ENCODE peak calls at places on chromosomes 5 and 9, in five cellular contexts. R, M, V, W and B are unnamed samples.

GRCh38 chr5:169331292-169331852 is 30.4 kb upstream of the SLIT3 start:
- DNase-seq in R (no peak), V (peak; percentile 29), M (peak; percentile 32), W (peak; percentile 20), B (peak; percentile 55)

GRCh38 chr9:91234523-91234922 is 127.2 kb downstream of the AUH start:
- DNase-seq in W (peak; percentile 50), M (no peak), V (peak; percentile 44), R (no peak), B (no peak)

GRCh38 chr5:10695055-10695649 is 65.9 kb downstream of the DAP start:
- DNase-seq in R (peak; percentile 74), V (peak; percentile 72), W (peak; percentile 81), M (peak; percentile 90), B (peak; percentile 81)

GRCh38 chr9:37512439-37512838 is 26.7 kb downstream of the POLR1E start:
- DNase-seq in R (peak; percentile 19), M (no peak), W (no peak), V (no peak), B (no peak)

GRCh38 chr5:127003798-127004495 is 26.4 kb downstream of the MARCHF3 start:
- DNase-seq in W (no peak), V (no peak), M (no peak), R (no peak), B (no peak)

GRCh38 chr5:16957305-16958165 is 21.4 kb upstream of the MYO10 start:
- DNase-seq in M (peak; percentile 94), V (no peak), R (no peak), W (no peak), B (no peak)

GRCh38 chr9:132670816-132671371 is 630 bp downstream of the GTF3C4 start:
- DNase-seq in M (peak; percentile 65), V (peak; percentile 79), W (peak; percentile 80), R (peak; percentile 21), B (peak; percentile 59)

GRCh38 chr9:35771079-35771441 is 17.0 kb upstream of the MSMP start:
- DNase-seq in M (no peak), W (no peak), R (no peak), V (no peak), B (no peak)

GRCh38 chr9:120710110-120710981 is 3.9 kb downstream of the MEGF9 start:
- DNase-seq in V (peak; percentile 28), R (peak; percentile 60), W (peak; percentile 23), M (peak; percentile 66), B (no peak)

GRCh38 chr9:112120471-112120925 is 54.6 kb downstream of the SUSD1 start:
- DNase-seq in V (peak; percentile 50), M (peak; percentile 7), R (no peak), W (peak; percentile 35), B (no peak)

GRCh38 chr9:21709464-21710058 is 92.9 kb upstream of the MTAP start:
- DNase-seq in R (peak; percentile 69), W (peak; percentile 89), M (peak; percentile 65), V (peak; percentile 78), B (peak; percentile 64)

GRCh38 chr5:61274561-61274960 is 57.5 kb upstream of the ZSWIM6 start:
- DNase-seq in R (no peak), V (no peak), M (peak; percentile 36), W (no peak), B (no peak)

GRCh38 chr5:69167488-69167845 is 517 bp downstream of the CCNB1 start:
- DNase-seq in R (peak; percentile 37), M (peak; percentile 58), W (peak; percentile 70), V (peak; percentile 36), B (peak; percentile 6)

DNA sequence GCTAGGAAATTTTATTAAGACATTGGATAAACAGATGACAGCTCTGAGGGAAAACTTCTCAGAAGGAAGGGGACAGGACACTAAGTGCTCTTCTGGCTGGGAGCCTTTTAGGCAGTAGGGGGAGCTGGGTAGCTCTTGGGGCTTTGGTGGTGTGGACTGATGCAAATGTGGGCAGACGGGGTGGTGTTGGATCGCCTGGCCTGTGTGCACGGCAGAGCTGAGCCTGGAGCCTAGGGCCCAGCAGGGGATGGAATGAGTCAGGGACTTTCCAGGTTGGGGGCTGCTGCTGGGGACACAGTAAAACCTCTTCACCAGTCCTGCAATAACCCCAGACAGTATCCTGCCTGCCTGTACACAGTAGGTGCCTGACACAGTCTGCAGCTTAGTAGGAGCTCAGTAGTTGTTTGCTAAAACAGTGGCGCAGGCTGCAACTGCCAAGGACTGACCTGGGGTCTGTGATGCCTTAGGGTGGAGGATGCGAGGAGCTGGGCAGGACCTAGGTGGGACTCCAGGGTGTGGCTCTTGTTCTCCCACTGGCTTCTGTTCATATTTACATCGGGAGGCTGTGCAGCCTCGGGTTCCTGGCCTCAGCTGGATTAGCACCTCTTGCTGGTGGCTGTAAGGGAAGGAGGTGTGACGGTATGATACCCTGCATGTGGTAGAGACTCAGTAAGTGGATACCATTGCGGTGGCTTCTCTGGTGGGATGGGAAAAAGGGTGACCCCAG is 83.8 kb downstream of the DAB2IP start:
- DNase-seq in W (peak; percentile 86), R (peak; percentile 72), V (peak; percentile 80), M (peak; percentile 79), B (peak; percentile 50)
- H3K27ac ChIP-seq in W (peak overlapping the region; percentile 72), R (no peak overlapping the region), V (no peak overlapping the region), M (no peak overlapping the region), B (peak overlapping the region; percentile 53)

DNA sequence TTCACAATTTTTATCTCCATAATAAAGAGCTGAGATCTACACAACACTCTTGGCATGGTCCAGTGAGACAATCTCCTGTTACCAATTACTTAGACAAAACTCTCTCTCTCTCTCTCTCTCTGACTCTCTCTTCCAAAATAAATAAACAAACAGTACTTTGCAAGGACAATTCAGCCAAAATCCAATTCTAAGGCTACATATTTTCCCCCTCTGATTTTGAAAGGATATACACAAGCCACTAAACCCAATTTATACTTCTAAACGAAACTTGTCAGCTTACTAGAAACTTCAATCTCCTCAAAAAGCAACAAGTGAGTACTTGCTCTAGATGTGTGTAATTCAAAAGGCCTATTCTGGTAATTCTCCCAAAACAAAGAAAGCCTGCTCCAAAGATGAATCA is 26.3 kb upstream of the TNPO1 start:
- DNase-seq in V (no peak), W (no peak), R (no peak), M (peak; percentile 8), B (no peak)
- TF ChIP-seq EZH2phosphoT487 in V (no peak), W (no peak), R (no peak), M (no peak), B (no peak)

GRCh38 chr9:123072407-123072995 is 39.0 kb downstream of the GPR21 start:
- DNase-seq in R (no peak), M (no peak), W (peak; percentile 80), V (no peak), B (no peak)

GRCh38 chr9:123073991-123074422 is 40.5 kb downstream of the GPR21 start:
- DNase-seq in R (no peak), M (peak; percentile 62), V (no peak), W (no peak), B (no peak)

GRCh38 chr9:123074627-123075026 is 41.2 kb downstream of the GPR21 start:
- DNase-seq in W (no peak), R (no peak), V (no peak), M (no peak), B (no peak)

GRCh38 chr9:123070210-123070609 is 36.7 kb downstream of the GPR21 start:
- DNase-seq in M (peak; percentile 23), R (no peak), V (no peak), W (no peak), B (no peak)

DNA sequence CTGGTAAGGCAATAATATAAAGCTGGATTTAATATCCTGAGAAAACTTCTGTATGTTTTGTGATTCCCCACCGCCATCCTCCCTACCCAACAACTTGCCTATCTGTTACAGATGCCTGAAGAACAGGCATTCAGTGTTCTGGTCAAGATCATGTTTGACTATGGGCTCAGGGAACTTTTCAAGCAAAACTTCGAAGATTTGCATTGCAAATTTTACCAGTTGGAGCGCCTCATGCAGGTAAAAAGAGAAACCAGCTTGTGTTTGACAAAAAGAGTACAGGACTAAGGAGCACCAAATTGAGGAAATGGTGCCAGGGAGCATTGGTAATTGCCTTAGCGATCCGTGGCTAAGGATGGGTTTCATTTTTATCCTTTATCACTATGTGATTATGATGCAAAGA is 40.0 kb downstream of the GPR21 start:
- DNase-seq in M (no peak), V (no peak), W (peak; percentile 40), R (no peak), B (no peak)
- H3K4me3 ChIP-seq in M (peak overlapping the region; percentile 35), V (no peak overlapping the region), W (peak overlapping the region; percentile 6), R (no peak overlapping the region), B (no peak overlapping the region)

DNA sequence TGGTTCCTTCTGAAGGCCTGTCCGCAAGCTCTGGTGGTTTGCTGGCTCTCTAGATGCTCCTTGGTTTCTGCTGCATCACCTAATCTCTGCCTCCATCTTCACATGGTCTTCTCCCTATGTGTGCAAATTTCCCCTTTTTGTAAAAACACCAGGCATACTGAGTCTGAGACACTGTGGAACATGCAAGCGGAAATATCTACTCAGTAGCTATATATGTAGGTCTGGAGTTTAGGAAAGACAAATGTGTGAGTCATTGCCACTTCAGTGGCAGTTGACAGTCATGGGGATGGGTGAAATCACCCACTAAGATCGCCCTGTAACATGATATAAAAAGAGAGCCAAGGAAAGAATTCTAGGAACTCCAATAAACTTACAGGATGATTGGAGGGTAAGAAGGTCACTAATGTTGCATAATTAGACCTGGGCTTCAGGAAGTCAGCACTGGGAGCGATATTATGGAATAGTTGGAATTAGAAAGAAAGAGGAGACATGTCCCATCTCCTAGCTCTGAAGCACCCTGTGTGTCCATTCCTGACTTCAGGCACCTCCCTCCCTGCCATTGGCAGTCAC is 22.7 kb upstream of the UBLCP1 start:
- DNase-seq in R (no peak), W (no peak), M (peak; percentile 25), V (no peak), B (no peak)
- H3K27ac ChIP-seq in R (no peak overlapping the region), W (no peak overlapping the region), M (no peak overlapping the region), V (no peak overlapping the region), B (no peak overlapping the region)

DNA sequence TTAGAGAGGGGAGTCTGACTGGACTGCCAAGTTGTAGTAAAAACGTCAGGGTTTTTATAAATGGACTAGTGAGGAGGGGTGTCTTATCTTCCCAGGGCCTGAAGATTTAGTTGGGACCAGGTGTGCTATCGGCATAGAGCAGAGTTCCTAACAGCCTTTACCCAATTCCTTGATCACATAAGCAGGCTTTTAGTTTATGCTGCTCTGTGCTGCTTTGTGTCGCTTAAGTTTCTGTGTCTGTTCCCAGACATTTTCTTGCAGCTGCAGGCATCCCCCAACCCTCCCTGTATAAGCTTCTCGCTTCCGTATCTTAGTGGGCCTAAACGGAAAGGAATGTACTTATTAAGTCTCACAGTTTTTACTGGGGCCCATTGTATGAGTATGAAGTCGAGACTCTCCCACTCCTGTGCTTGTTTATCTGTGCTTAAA is 2.6 kb upstream of the SMC5 start:
- DNase-seq in V (peak; percentile 22), W (no peak), R (no peak), M (peak; percentile 79), B (peak; percentile 74)
- TF ChIP-seq EZH2phosphoT487 in V (no peak), W (no peak), R (no peak), M (no peak), B (no peak)

GRCh38 chr5:15752886-15753285 is 252.9 kb downstream of the FBXL7 start:
- DNase-seq in R (no peak), M (peak; percentile 64), V (no peak), W (no peak), B (peak; percentile 30)
- H3K4me3 ChIP-seq in R (no peak overlapping the region), M (peak overlapping the region; percentile 66), V (no peak overlapping the region), W (no peak overlapping the region), B (no peak overlapping the region)